ENCODE peak calls at places on chromosomes 13 and 19, in four cellular contexts. M is GM23248, V is astrocyte, G is PC-3. L is an unnamed sample.

GRCh38 chr13:32117696-32118095 is 86.1 kb downstream of the FRY start:
- DNase-seq in M (no peak), V (no peak), G (no peak), L (peak; percentile 37)

GRCh38 chr19:37943480-37943879 is 36.5 kb downstream of the SIPA1L3 start:
- DNase-seq in M (no peak), V (no peak), G (no peak), L (no peak)

GRCh38 chr13:73107459-73107858 is 48.7 kb downstream of the KLF5 start:
- DNase-seq in M (no peak), V (no peak), G (no peak), L (no peak)

GRCh38 chr13:25869941-25870340 is 181.9 kb downstream of the SHISA2 start:
- DNase-seq in M (no peak), V (no peak), G (no peak), L (no peak)

GRCh38 chr13:99086149-99086868 is 108.4 kb upstream of the DOCK9 start:
- DNase-seq in M (peak; percentile 91), V (peak; percentile 47), G (peak; percentile 52), L (peak; percentile 82)

GRCh38 chr19:18450934-18451836 is 13.3 kb upstream of the ISYNA1 start:
- DNase-seq in M (peak; percentile 80), V (no peak), G (peak; percentile 82), L (peak; percentile 95)

GRCh38 chr19:48405850-48406249 is 12.4 kb downstream of the GRIN2D start:
- DNase-seq in M (no peak), V (no peak), G (peak; percentile 36), L (no peak)

GRCh38 chr13:38415233-38415632 is 65.6 kb downstream of the UFM1 start:
- DNase-seq in M (no peak), V (no peak), G (no peak), L (no peak)

GRCh38 chr13:64371045-64371444 is 2859.1 kb downstream of the PCDH9 start:
- DNase-seq in M (no peak), V (peak; percentile 25), G (peak; percentile 84), L (no peak)

GRCh38 chr19:34985249-34986022 is 14.7 kb upstream of the GRAMD1A start:
- DNase-seq in M (peak; percentile 28), V (peak; percentile 27), G (no peak), L (peak; percentile 79)

GRCh38 chr13:32468502-32469147 is 40.7 kb upstream of the N4BP2L1 start:
- DNase-seq in M (no peak), V (peak; percentile 14), G (no peak), L (no peak)

GRCh38 chr13:59261928-59262488 is 901.7 kb downstream of the DIAPH3 start:
- DNase-seq in M (no peak), V (no peak), G (no peak), L (no peak)

GRCh38 chr13:89969996-89970709 is 1377.3 kb upstream of the MIR17HG start:
- DNase-seq in M (peak; percentile 46), V (peak; percentile 56), G (peak; percentile 2), L (no peak)

GRCh38 chr19:19948800-19949199 is 48.1 kb downstream of the ZNF93 start:
- DNase-seq in M (no peak), V (no peak), G (no peak), L (no peak)

GRCh38 chr19:37718357-37718756 is 1.2 kb downstream of the ZNF607 start:
- DNase-seq in M (no peak), V (no peak), G (no peak), L (no peak)

GRCh38 chr19:18194554-18195238 is 1.7 kb downstream of the MPV17L2 start:
- DNase-seq in M (peak; percentile 60), V (peak; percentile 51), G (peak; percentile 33), L (peak; percentile 75)

GRCh38 chr19:46218160-46218559 is 11.4 kb upstream of the IGFL1 start:
- DNase-seq in M (peak; percentile 36), V (peak; percentile 25), G (peak; percentile 39), L (no peak)

GRCh38 chr13:88979465-88980180 is 1308.5 kb downstream of the SLITRK5 start:
- DNase-seq in M (no peak), V (peak; percentile 0), G (peak; percentile 3), L (peak; percentile 26)

GRCh38 chr13:98475521-98475920 is 101.4 kb downstream of the STK24 start:
- DNase-seq in M (no peak), V (no peak), G (no peak), L (peak; percentile 38)

GRCh38 chr13:95641291-95641811 is 3.2 kb downstream of the DZIP1 start:
- DNase-seq in M (peak; percentile 33), V (peak; percentile 28), G (no peak), L (peak; percentile 19)

GRCh38 chr19:40702337-40703012 is 12.0 kb upstream of the NUMBL start:
- DNase-seq in M (peak; percentile 24), V (no peak), G (peak; percentile 29), L (peak; percentile 84)

GRCh38 chr13:111202745-111203144 is 87.6 kb downstream of the ARHGEF7 start:
- DNase-seq in M (peak; percentile 62), V (peak; percentile 85), G (peak; percentile 18), L (no peak)

GRCh38 chr13:44155422-44156293 is 218.0 kb upstream of the SERP2 start:
- DNase-seq in M (peak; percentile 69), V (no peak), G (no peak), L (peak; percentile 79)

GRCh38 chr13:37492741-37493514 is 105.6 kb downstream of the POSTN start:
- DNase-seq in M (peak; percentile 87), V (peak; percentile 98), G (no peak), L (no peak)

GRCh38 chr13:31846984-31847752 is 107.8 kb downstream of the RXFP2 start:
- DNase-seq in M (peak; percentile 58), V (no peak), G (no peak), L (no peak)

GRCh38 chr19:19270749-19271571 is 2.1 kb downstream of the TM6SF2 start:
- DNase-seq in M (no peak), V (no peak), G (no peak), L (no peak)

DNA sequence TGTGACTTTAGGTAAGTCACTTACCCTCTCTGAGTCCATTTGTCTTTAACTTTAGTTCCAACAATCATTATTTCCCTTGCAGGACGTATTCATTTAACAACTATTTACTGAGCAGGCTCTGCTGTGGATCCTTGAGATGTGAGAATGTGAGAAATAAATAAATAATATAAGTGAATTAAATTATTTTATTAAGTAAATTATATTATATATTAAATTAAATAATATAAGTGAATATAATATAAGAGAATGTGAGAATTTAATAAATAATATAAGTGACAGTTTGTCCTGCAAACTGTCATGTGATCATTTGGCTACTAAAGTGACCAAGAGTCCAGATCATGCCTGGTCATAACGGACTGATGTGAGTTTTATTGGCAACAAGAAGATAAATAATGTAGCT is 598 bp downstream of the OR2Z1 start:
- DNase-seq in M (no peak), V (no peak), G (no peak), L (no peak)
- H3K9me3 ChIP-seq in M (no peaks in the 10 kb centered on the region), V (peaks cover 9% of the 10 kb centered on the region), G (no peaks in the 10 kb centered on the region), L (no peaks in the 10 kb centered on the region)

GRCh38 chr13:19050901-19051300 is 130.7 kb downstream of the TUBA3C start:
- DNase-seq in M (no peak), V (no peak), G (no peak), L (no peak)
- H3K9me3 ChIP-seq in M (no peaks in the 10 kb centered on the region), V (peaks cover 32% of the 10 kb centered on the region), G (no peaks in the 10 kb centered on the region), L (no peaks in the 10 kb centered on the region)

GRCh38 chr19:57719424-57719823 is 8.0 kb downstream of the ZNF671 start:
- DNase-seq in M (no peak), V (no peak), G (no peak), L (no peak)
- H3K9me3 ChIP-seq in M (no peaks in the 10 kb centered on the region), V (peaks cover 44% of the 10 kb centered on the region), G (peaks cover 36% of the 10 kb centered on the region), L (peaks cover 14% of the 10 kb centered on the region)

GRCh38 chr13:52642131-52642530 is at the start of gene HNRNPA1L2:
- DNase-seq in M (no peak), V (no peak), G (no peak), L (no peak)

GRCh38 chr13:52644108-52644507 is 1.9 kb downstream of the HNRNPA1L2 start:
- DNase-seq in M (peak; percentile 39), V (no peak), G (peak; percentile 35), L (no peak)

GRCh38 chr13:52638929-52639328 is 3.3 kb upstream of the HNRNPA1L2 start:
- DNase-seq in M (no peak), V (no peak), G (no peak), L (no peak)
- H3K9me3 ChIP-seq in M (no peaks in the 10 kb centered on the region), V (no peaks in the 10 kb centered on the region), G (no peaks in the 10 kb centered on the region), L (no peaks in the 10 kb centered on the region)

DNA sequence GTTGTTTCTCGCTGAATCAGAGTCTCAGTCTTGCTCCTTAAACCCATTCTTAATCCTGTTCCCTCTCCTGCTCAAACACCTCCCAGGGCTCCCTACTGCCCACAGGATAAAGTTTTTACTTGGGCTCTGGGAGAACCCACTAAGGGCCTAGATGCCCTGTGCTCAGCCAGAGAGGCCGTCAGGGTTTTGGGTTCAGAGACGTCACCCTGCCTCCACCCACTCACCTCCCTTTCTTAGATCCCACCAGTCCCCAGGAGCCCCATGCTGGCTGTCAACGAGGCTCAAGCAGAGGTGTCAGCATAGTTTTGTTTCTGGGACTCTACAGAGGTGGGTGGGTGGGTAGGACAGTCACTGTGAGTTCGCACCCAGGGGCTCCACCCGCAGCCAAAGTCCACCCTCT is 15.5 kb upstream of the CYP4F2 start:
- DNase-seq in M (no peak), V (no peak), G (no peak), L (no peak)
- H3K9me3 ChIP-seq in M (peaks cover 3% of the 10 kb centered on the region), V (peaks cover 2% of the 10 kb centered on the region), G (no peaks in the 10 kb centered on the region), L (no peaks in the 10 kb centered on the region)

GRCh38 chr19:8922591-8922990 is 87.6 kb downstream of the MUC16 start:
- DNase-seq in M (no peak), V (no peak), G (no peak), L (no peak)
- H3K9me3 ChIP-seq in M (no peaks in the 10 kb centered on the region), V (peaks cover 6% of the 10 kb centered on the region), G (no peaks in the 10 kb centered on the region), L (no peaks in the 10 kb centered on the region)

GRCh38 chr19:5765220-5765619 is 19.3 kb downstream of the PRR22 start:
- DNase-seq in M (no peak), V (no peak), G (no peak), L (no peak)
- H3K9me3 ChIP-seq in M (no peaks in the 10 kb centered on the region), V (no peaks in the 10 kb centered on the region), G (no peaks in the 10 kb centered on the region), L (no peaks in the 10 kb centered on the region)

GRCh38 chr19:44690131-44690440 is 8.9 kb upstream of the CEACAM16 start:
- DNase-seq in M (no peak), V (no peak), G (no peak), L (no peak)

GRCh38 chr19:44687898-44688297 is 11.1 kb upstream of the CEACAM16 start:
- DNase-seq in M (no peak), V (no peak), G (no peak), L (no peak)

GRCh38 chr19:44694184-44694579 is 4.8 kb upstream of the CEACAM16 start:
- DNase-seq in M (peak; percentile 18), V (no peak), G (no peak), L (peak; percentile 14)

GRCh38 chr19:44689290-44690130 is 9.4 kb upstream of the CEACAM16 start:
- DNase-seq in M (peak; percentile 68), V (peak; percentile 25), G (peak; percentile 64), L (peak; percentile 92)

DNA sequence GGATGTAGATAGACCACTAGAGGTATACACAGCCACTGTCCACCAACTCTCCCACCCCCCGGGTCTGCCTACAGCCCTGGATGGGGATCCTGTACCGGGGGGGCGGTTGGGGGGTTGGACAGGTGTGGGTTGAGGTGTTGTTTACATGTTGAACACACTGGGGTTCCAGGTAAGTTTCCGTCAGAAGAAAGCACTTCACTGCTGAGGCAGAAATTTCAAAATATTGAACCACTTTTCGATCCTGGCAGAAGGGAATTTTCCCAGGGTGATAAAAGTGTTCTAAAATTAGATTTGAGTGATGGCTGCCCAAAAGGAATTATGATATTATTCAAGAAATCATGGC is 6.6 kb upstream of the CEACAM16 start:
- DNase-seq in M (no peak), V (no peak), G (no peak), L (no peak)
- H3K9me3 ChIP-seq in M (no peaks in the 10 kb centered on the region), V (no peaks in the 10 kb centered on the region), G (no peaks in the 10 kb centered on the region), L (no peaks in the 10 kb centered on the region)

L was measured in right cardiac atrium.